ENCODE peak calls at places on chromosome 6, in seven cellular contexts. V is GM20000, O is D721Med, X is AG09309, J is GM06990, H is hepatocyte, N is esophagus muscularis mucosa. T is an unnamed sample.

GRCh38 chr6:135576055-135576454 is 78.5 kb upstream of the AHI1 start:
- DNase-seq in V (no peak), O (no peak), X (peak), J (no peak), H (no peak), N (no peak), T (no peak)

GRCh38 chr6:138544521-138544920 is 45.2 kb upstream of the NHSL1 start:
- DNase-seq in V (no peak), O (no peak), X (no peak), J (no peak), H (no peak), N (no peak), T (no peak)

GRCh38 chr6:163187606-163188005 is 226.9 kb upstream of the QKI start:
- DNase-seq in V (no peak), O (no peak), X (no peak), J (no peak), H (no peak), N (peak), T (no peak)

GRCh38 chr6:7170117-7170732 is 62.5 kb downstream of the RREB1 start:
- DNase-seq in V (no peak), O (no peak), X (no peak), J (no peak), H (no peak), N (peak), T (no peak)

GRCh38 chr6:105753184-105754097 is 332.7 kb upstream of the PRDM1 start:
- DNase-seq in V (no peak), O (no peak), X (peak), J (no peak), H (no peak), N (no peak), T (no peak)

GRCh38 chr6:28543671-28544131 is 18.0 kb downstream of the GPX5 start:
- DNase-seq in V (peak), O (peak), X (no peak), J (peak), H (peak), N (no peak), T (peak)

GRCh38 chr6:81752084-81752968 is at the start of gene TENT5A:
- DNase-seq in V (peak), O (peak), X (peak), J (peak), H (peak), N (peak), T (peak)

GRCh38 chr6:17505767-17506280 is 94.3 kb upstream of the FAM8A1 start:
- DNase-seq in V (no peak), O (no peak), X (no peak), J (no peak), H (no peak), N (peak), T (no peak)

GRCh38 chr6:157486632-157487031 is 105.6 kb downstream of the ZDHHC14 start:
- DNase-seq in V (no peak), O (no peak), X (no peak), J (no peak), H (no peak), N (no peak), T (no peak)

GRCh38 chr6:51814418-51814817 is 273.0 kb downstream of the PKHD1 start:
- DNase-seq in V (no peak), O (no peak), X (no peak), J (no peak), H (peak), N (no peak), T (no peak)

GRCh38 chr6:143778926-143779325 is 64.2 kb upstream of the LTV1 start:
- DNase-seq in V (no peak), O (no peak), X (no peak), J (no peak), H (no peak), N (no peak), T (no peak)

GRCh38 chr6:76026101-76026500 is 46.4 kb downstream of the IMPG1 start:
- DNase-seq in V (no peak), O (no peak), X (no peak), J (no peak), H (no peak), N (no peak), T (no peak)

GRCh38 chr6:125406771-125407170 is 105.0 kb upstream of the HDDC2 start:
- DNase-seq in V (no peak), O (no peak), X (no peak), J (no peak), H (no peak), N (no peak), T (no peak)

GRCh38 chr6:17863971-17864754 is 123.3 kb downstream of the KIF13A start:
- DNase-seq in V (no peak), O (no peak), X (no peak), J (no peak), H (no peak), N (no peak), T (no peak)

GRCh38 chr6:106885659-106886058 is 88.9 kb downstream of the CD24 start:
- DNase-seq in V (no peak), O (no peak), X (no peak), J (no peak), H (peak), N (no peak), T (no peak)

GRCh38 chr6:106882133-106882532 is 92.4 kb downstream of the CD24 start:
- DNase-seq in V (no peak), O (no peak), X (no peak), J (no peak), H (no peak), N (no peak), T (no peak)

GRCh38 chr6:106882601-106883518 is 91.7 kb downstream of the CD24 start:
- DNase-seq in V (no peak), O (no peak), X (no peak), J (no peak), H (no peak), N (no peak), T (no peak)

GRCh38 chr6:106884576-106884975 is 90.0 kb downstream of the CD24 start:
- DNase-seq in V (no peak), O (no peak), X (no peak), J (no peak), H (no peak), N (no peak), T (no peak)

GRCh38 chr6:106883808-106884262 is 90.7 kb downstream of the CD24 start:
- DNase-seq in V (no peak), O (no peak), X (no peak), J (no peak), H (peak), N (no peak), T (no peak)
- TF ChIP-seq CTCF in V (no peak), O (peak), X (no peak), J (no peak), H (peak), N (no peak), T (no peak)

GRCh38 chr6:35427435-35427834 is 24.7 kb upstream of the FANCE start:
- DNase-seq in V (no peak), O (no peak), X (no peak), J (no peak), H (no peak), N (no peak), T (no peak)
- TF ChIP-seq CTCF in V (no peak), O (no peak), X (no peak), J (no peak), H (no peak), N (no peak), T (no peak)

GRCh38 chr6:11413112-11413687 is 124.3 kb upstream of the TMEM170B start:
- DNase-seq in V (no peak), O (no peak), X (no peak), J (no peak), H (no peak), N (peak), T (no peak)
- TF ChIP-seq CTCF in V (peak), O (no peak), X (no peak), J (peak), H (no peak), N (no peak), T (no peak)

GRCh38 chr6:167782698-167783517 is 43.8 kb upstream of the AFDN start:
- DNase-seq in V (no peak), O (no peak), X (no peak), J (no peak), H (peak), N (no peak), T (no peak)
- TF ChIP-seq CTCF in V (no peak), O (no peak), X (no peak), J (no peak), H (no peak), N (no peak), T (no peak)

GRCh38 chr6:89184344-89184743 is 32.8 kb downstream of the GABRR1 start:
- DNase-seq in V (no peak), O (no peak), X (no peak), J (no peak), H (no peak), N (no peak), T (no peak)
- TF ChIP-seq CTCF in V (no peak), O (no peak), X (no peak), J (no peak), H (no peak), N (no peak), T (no peak)